ENCODE peak calls at places on chromosomes 3 and 15, in five cellular contexts. J is NCI-H510A treated with DMSO at 0.1 percent for 48 hours; D is activated CD4-positive, alpha-beta T cell treated with anti-CD3 and anti-CD28 coated beads, Interleukin-2, amount 50 U/mL, for 1 hour; M is T-helper 2 cell; A is foreskin melanocyte. C is an unnamed sample.

GRCh38 chr3:185649414-185649813 is 63.3 kb downstream of the SENP2 start:
- DNase-seq in D (no peak), J (no peak), A (no peak), M (no peak), C (no peak)

GRCh38 chr15:78225783-78226541 is 8.4 kb downstream of the ACSBG1 start:
- DNase-seq in D (no peak), M (no peak), J (no peak), A (no peak), C (no peak)

GRCh38 chr15:50190723-50191122 is 8.7 kb downstream of the SLC27A2 start:
- DNase-seq in M (no peak), D (no peak), A (no peak), J (no peak), C (no peak)

GRCh38 chr3:102083469-102083868 is 234.2 kb downstream of the NFKBIZ start:
- DNase-seq in A (no peak), D (no peak), M (no peak), J (no peak), C (no peak)

GRCh38 chr3:11956781-11957180 is 47.4 kb upstream of the SYN2 start:
- DNase-seq in A (no peak), D (no peak), M (no peak), J (no peak), C (no peak)

GRCh38 chr15:48336940-48337339 is 5.7 kb downstream of the DUT start:
- DNase-seq in J (no peak), D (no peak), A (no peak), M (no peak), C (no peak)

GRCh38 chr3:56894912-56895431 is 93.2 kb upstream of the ARHGEF3 start:
- DNase-seq in M (no peak), A (no peak), D (no peak), J (no peak), C (no peak)

GRCh38 chr15:25847066-25847465 is 16.1 kb downstream of the ATP10A start:
- DNase-seq in M (no peak), D (no peak), J (no peak), A (no peak), C (no peak)

GRCh38 chr3:173826901-173827609 is 429.5 kb downstream of the NLGN1 start:
- DNase-seq in A (no peak), D (no peak), J (no peak), M (no peak), C (no peak)

GRCh38 chr15:65085990-65086679 is 9.6 kb downstream of the KBTBD13 start:
- DNase-seq in J (no peak), M (no peak), D (no peak), A (no peak), C (no peak)

GRCh38 chr15:56495050-56495449 is 30.1 kb upstream of the MNS1 start:
- DNase-seq in M (no peak), J (no peak), D (no peak), A (no peak), C (no peak)

GRCh38 chr3:83946554-83946953 is 1012.2 kb upstream of the CADM2 start:
- DNase-seq in D (no peak), J (no peak), M (no peak), A (no peak), C (no peak)

GRCh38 chr3:120567370-120568197 is 28.6 kb upstream of the NDUFB4 start:
- DNase-seq in M (no peak), A (peak), D (no peak), J (peak), C (no peak)

GRCh38 chr3:16456784-16457415 is 56.6 kb downstream of the RFTN1 start:
- DNase-seq in J (no peak), D (no peak), A (no peak), M (no peak), C (no peak)

GRCh38 chr15:90035095-90035834 is 34.1 kb downstream of the ZNF710 start:
- DNase-seq in A (peak), J (peak), D (no peak), M (no peak), C (no peak)

GRCh38 chr3:78689378-78689777 is 1078.4 kb downstream of the ROBO1 start:
- DNase-seq in M (no peak), D (no peak), A (no peak), J (no peak), C (no peak)

GRCh38 chr3:33385423-33385822 is 54.8 kb downstream of the UBP1 start:
- DNase-seq in M (no peak), J (no peak), D (peak), A (no peak), C (no peak)

GRCh38 chr3:54427951-54428871 is 305.9 kb downstream of the CACNA2D3 start:
- DNase-seq in A (peak), J (peak), D (peak), M (no peak), C (no peak)

GRCh38 chr3:123344941-123345594 is 103.8 kb downstream of the ADCY5 start:
- DNase-seq in J (no peak), D (no peak), A (no peak), M (no peak), C (no peak)

GRCh38 chr3:33377489-33377888 is 62.7 kb downstream of the UBP1 start:
- DNase-seq in J (no peak), M (no peak), A (no peak), D (no peak), C (no peak)

GRCh38 chr3:138694287-138695007 is 85.9 kb downstream of the FAIM start:
- DNase-seq in J (no peak), M (no peak), D (no peak), A (no peak), C (no peak)

GRCh38 chr3:97970131-97970530 is 2.1 kb downstream of the RIOX2 start:
- DNase-seq in J (no peak), D (no peak), M (no peak), A (no peak), C (no peak)